ENCODE peak calls at places on chromosomes 3 and 15, in seven cellular contexts. K, E, Y, L, H, F and D are unnamed samples. For H3K4me1, the result is how much of the 10 kb centered on the place peaks cover.

GRCh38 chr3:187264946-187265345 is 26.6 kb downstream of the MASP1 start:
- DNase-seq in K (peak), E (no peak), Y (no peak), L (peak), H (no peak), F (no peak), D (no peak)

GRCh38 chr15:72532991-72533601 is 59.0 kb downstream of the ARIH1 start:
- DNase-seq in K (no peak), E (peak), Y (peak), L (no peak), H (no peak), F (no peak), D (no peak)

GRCh38 chr15:100569406-100569805 is 32.6 kb downstream of the LINS1 start:
- DNase-seq in K (peak), E (no peak), Y (no peak), L (peak), H (no peak), F (no peak), D (no peak)

GRCh38 chr3:133899309-133899708 is 3.6 kb upstream of the RAB6B start:
- DNase-seq in K (no peak), E (no peak), Y (no peak), L (no peak), H (no peak), F (no peak), D (no peak)

GRCh38 chr3:10937141-10937825 is 55.3 kb upstream of the SLC6A1 start:
- DNase-seq in K (no peak), E (no peak), Y (no peak), L (no peak), H (no peak), F (no peak), D (no peak)

GRCh38 chr15:38864827-38865604 is 300.4 kb upstream of the RASGRP1 start:
- DNase-seq in K (peak), E (no peak), Y (peak), L (peak), H (no peak), F (no peak), D (no peak)

GRCh38 chr3:1699361-1699920 is 399.2 kb upstream of the CNTN4 start:
- DNase-seq in K (no peak), E (no peak), Y (no peak), L (no peak), H (no peak), F (no peak), D (no peak)

GRCh38 chr3:60917136-60917535 is 334.1 kb downstream of the FHIT start:
- DNase-seq in K (no peak), E (no peak), Y (no peak), L (no peak), H (no peak), F (no peak), D (no peak)

GRCh38 chr15:38041576-38041975 is 107.1 kb downstream of the TMCO5A start:
- DNase-seq in K (peak), E (no peak), Y (peak), L (peak), H (no peak), F (no peak), D (no peak)

GRCh38 chr3:101340591-101340990 is 20.2 kb upstream of the IMPG2 start:
- DNase-seq in K (peak), E (no peak), Y (no peak), L (no peak), H (no peak), F (no peak), D (no peak)

GRCh38 chr15:72858205-72858604 is 74.6 kb upstream of the ADPGK start:
- DNase-seq in K (no peak), E (no peak), Y (no peak), L (no peak), H (no peak), F (peak), D (no peak)

GRCh38 chr3:129603561-129603942 is 2.9 kb downstream of the PLXND1 start:
- DNase-seq in K (no peak), E (no peak), Y (no peak), L (no peak), H (no peak), F (no peak), D (no peak)

GRCh38 chr15:83844742-83845141 is 190.8 kb downstream of the ADAMTSL3 start:
- DNase-seq in K (peak), E (no peak), Y (no peak), L (peak), H (peak), F (no peak), D (no peak)

GRCh38 chr15:85520650-85521049 is 140.2 kb downstream of the AKAP13 start:
- DNase-seq in K (no peak), E (no peak), Y (no peak), L (no peak), H (no peak), F (no peak), D (no peak)

GRCh38 chr3:71525376-71525775 is 58.2 kb downstream of the FOXP1 start:
- DNase-seq in K (no peak), E (no peak), Y (no peak), L (no peak), H (no peak), F (no peak), D (no peak)

GRCh38 chr3:172355836-172356235 is 92.4 kb downstream of the GHSR start:
- DNase-seq in K (peak), E (no peak), Y (no peak), L (peak), H (no peak), F (no peak), D (no peak)

GRCh38 chr3:40230382-40230781 is 79.1 kb upstream of the EIF1B start:
- DNase-seq in K (no peak), E (no peak), Y (no peak), L (no peak), H (no peak), F (no peak), D (no peak)

GRCh38 chr15:33654859-33655258 is 313.4 kb upstream of the CHRM5 start:
- DNase-seq in K (no peak), E (peak), Y (peak), L (no peak), H (no peak), F (peak), D (no peak)

GRCh38 chr15:90191795-90192494 is 9.2 kb upstream of the SEMA4B start:
- DNase-seq in K (no peak), E (no peak), Y (no peak), L (no peak), H (no peak), F (no peak), D (no peak)

GRCh38 chr3:152272771-152273242 is 4.1 kb downstream of the MBNL1 start:
- DNase-seq in K (peak), E (no peak), Y (no peak), L (peak), H (no peak), F (no peak), D (no peak)

GRCh38 chr15:57281357-57281756 is 94.9 kb upstream of the CGNL1 start:
- DNase-seq in K (no peak), E (no peak), Y (peak), L (no peak), H (no peak), F (no peak), D (no peak)

GRCh38 chr3:159126261-159127020 is 324.6 kb downstream of the MFSD1 start:
- DNase-seq in K (no peak), E (no peak), Y (no peak), L (peak), H (no peak), F (no peak), D (no peak)

GRCh38 chr3:29099296-29099695 is 181.6 kb upstream of the RBMS3 start:
- DNase-seq in K (peak), E (no peak), Y (no peak), L (peak), H (no peak), F (no peak), D (no peak)

GRCh38 chr3:44114142-44114541 is 127.5 kb upstream of the TOPAZ1 start:
- DNase-seq in K (peak), E (peak), Y (peak), L (no peak), H (peak), F (peak), D (no peak)

GRCh38 chr3:136193273-136194043 is 2.7 kb downstream of the MSL2 start:
- DNase-seq in K (no peak), E (no peak), Y (peak), L (peak), H (no peak), F (no peak), D (no peak)

GRCh38 chr3:42254566-42254965 is 11.4 kb downstream of the CCK start:
- DNase-seq in K (no peak), E (no peak), Y (peak), L (no peak), H (no peak), F (no peak), D (no peak)

GRCh38 chr3:77038928-77039605 is 832 bp upstream of the ROBO2 start:
- DNase-seq in K (peak), E (peak), Y (peak), L (peak), H (no peak), F (peak), D (peak)

GRCh38 chr3:59210260-59210659 is 160.4 kb upstream of the CFAP20DC start:
- DNase-seq in K (no peak), E (no peak), Y (no peak), L (no peak), H (no peak), F (no peak), D (no peak)

GRCh38 chr3:169787791-169788190 is 14.6 kb downstream of the MYNN start:
- DNase-seq in K (no peak), E (no peak), Y (no peak), L (no peak), H (no peak), F (no peak), D (no peak)

GRCh38 chr3:48630407-48630806 is 4.9 kb downstream of the SLC26A6 start:
- DNase-seq in K (no peak), E (no peak), Y (no peak), L (no peak), H (no peak), F (no peak), D (no peak)

GRCh38 chr3:9777695-9778023 is 7.9 kb upstream of the CAMK1 start:
- DNase-seq in K (no peak), E (no peak), Y (no peak), L (no peak), H (no peak), F (no peak), D (no peak)

GRCh38 chr3:73399666-73400253 is 225.0 kb downstream of the PDZRN3 start:
- DNase-seq in K (no peak), E (no peak), Y (no peak), L (no peak), H (no peak), F (no peak), D (no peak)

GRCh38 chr3:20552605-20553275 is 366.7 kb upstream of the SGO1 start:
- DNase-seq in K (no peak), E (peak), Y (no peak), L (no peak), H (no peak), F (no peak), D (no peak)

GRCh38 chr15:91099616-91100560 is at the start of gene SV2B:
- DNase-seq in K (peak), E (peak), Y (peak), L (peak), H (peak), F (peak), D (peak)

GRCh38 chr3:72810659-72811434 is 37.4 kb downstream of the SHQ1 start:
- DNase-seq in K (peak), E (no peak), Y (no peak), L (no peak), H (no peak), F (no peak), D (no peak)

GRCh38 chr15:34039506-34040123 is 611 bp upstream of the AVEN start:
- DNase-seq in K (peak), E (no peak), Y (peak), L (peak), H (no peak), F (no peak), D (no peak)

GRCh38 chr15:41777421-41777973 is 3.2 kb downstream of the MAPKBP1 start:
- DNase-seq in K (peak), E (no peak), Y (no peak), L (no peak), H (no peak), F (no peak), D (no peak)

GRCh38 chr3:100087203-100087602 is 27.1 kb downstream of the FILIP1L start:
- DNase-seq in K (peak), E (no peak), Y (no peak), L (peak), H (no peak), F (no peak), D (no peak)

DNA sequence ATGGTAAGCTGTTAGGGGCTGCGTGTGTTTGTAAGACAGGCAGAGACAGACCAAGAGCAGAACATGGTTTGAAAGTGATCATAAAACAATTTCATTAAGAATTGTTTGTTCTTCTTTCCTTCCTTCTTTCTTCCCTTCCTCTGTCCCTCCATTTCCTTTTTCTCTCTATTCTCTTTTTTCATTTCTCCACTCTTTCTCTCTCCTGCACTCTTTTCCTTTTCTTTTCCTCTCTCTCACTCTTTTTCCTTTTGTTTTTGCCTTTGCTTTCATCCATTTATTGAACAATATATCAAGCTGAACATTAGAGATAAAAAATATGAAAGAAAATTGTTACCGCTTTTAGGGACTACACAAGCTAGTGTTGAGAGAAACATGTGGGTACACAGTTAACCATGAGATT is 62.2 kb upstream of the GOLIM4 start:
- DNase-seq in K (no peak), E (no peak), Y (no peak), L (no peak), H (no peak), F (no peak), D (no peak)
- H4K8ac ChIP-seq in K (no peak), E (no peak), Y (no peak), L (no peak), H (no peak), F (no peak), D (no peak)

GRCh38 chr15:52128568-52128967 is 16.0 kb upstream of the BCL2L10 start:
- DNase-seq in K (no peak), E (no peak), Y (no peak), L (no peak), H (no peak), F (no peak), D (no peak)
- H3K4me1 ChIP-seq in K (under half), E (under half), Y (under half), L (under half), H (under half), F (under half), D (under half)

GRCh38 chr3:149463921-149464320 is 10.6 kb upstream of the TM4SF4 start:
- DNase-seq in K (no peak), E (no peak), Y (no peak), L (no peak), H (no peak), F (no peak), D (no peak)

GRCh38 chr3:149465351-149465883 is 9.1 kb upstream of the TM4SF4 start:
- DNase-seq in K (no peak), E (no peak), Y (no peak), L (no peak), H (no peak), F (no peak), D (no peak)

GRCh38 chr3:149464706-149465328 is 9.7 kb upstream of the TM4SF4 start:
- DNase-seq in K (no peak), E (no peak), Y (no peak), L (no peak), H (no peak), F (no peak), D (no peak)

GRCh38 chr3:149468504-149469212 is 5.8 kb upstream of the TM4SF4 start:
- DNase-seq in K (no peak), E (no peak), Y (no peak), L (peak), H (no peak), F (no peak), D (no peak)

GRCh38 chr3:149466192-149466591 is 8.3 kb upstream of the TM4SF4 start:
- DNase-seq in K (peak), E (no peak), Y (peak), L (peak), H (no peak), F (no peak), D (no peak)
- H4K8ac ChIP-seq in K (peak), E (no peak), Y (no peak), L (peak), H (no peak), F (no peak), D (no peak)

GRCh38 chr15:96220657-96221056 is 109.8 kb upstream of the NR2F2 start:
- DNase-seq in K (no peak), E (no peak), Y (no peak), L (no peak), H (no peak), F (no peak), D (no peak)
- H3K4me1 ChIP-seq in K (under half), E (under half), Y (under half), L (under half), H (under half), F (under half), D (under half)